ENCODE peak calls at places on chromosomes 12 and 14, in four cellular contexts. X, L, D and F are unnamed samples.

GRCh38 chr12:106585862-106586534 is 3.2 kb downstream of the RFX4 start:
- DNase-seq in L (peak), X (no peak), D (no peak), F (no peak)

GRCh38 chr12:116384629-116385485 is 107.4 kb upstream of the MED13L start:
- DNase-seq in X (no peak), D (peak), L (no peak), F (peak)

GRCh38 chr14:61561657-61562276 is 133.5 kb upstream of the HIF1A start:
- DNase-seq in L (peak), D (peak), X (no peak), F (no peak)

GRCh38 chr12:113088971-113089756 is 32.6 kb downstream of the DTX1 start:
- DNase-seq in X (no peak), D (no peak), L (no peak), F (no peak)

GRCh38 chr12:80196419-80196818 is 97.1 kb downstream of the OTOGL start:
- DNase-seq in D (peak), L (no peak), X (no peak), F (no peak)

GRCh38 chr12:30257614-30258013 is 438.1 kb downstream of the IPO8 start:
- DNase-seq in X (no peak), L (no peak), D (no peak), F (no peak)

GRCh38 chr14:65993103-65993502 is 493.1 kb upstream of the CCDC196 start:
- DNase-seq in D (no peak), X (no peak), L (no peak), F (no peak)

GRCh38 chr14:86683525-86683924 is 1153.6 kb downstream of the FLRT2 start:
- DNase-seq in X (no peak), L (no peak), D (no peak), F (no peak)

GRCh38 chr12:123078114-123078465 is 72.8 kb downstream of the PITPNM2 start:
- DNase-seq in L (no peak), X (no peak), D (no peak), F (no peak)

GRCh38 chr14:40113671-40114070 is 681.4 kb upstream of the FBXO33 start:
- DNase-seq in L (no peak), D (no peak), X (no peak), F (no peak)

GRCh38 chr12:88247241-88247643 is 105.1 kb downstream of the TMTC3 start:
- DNase-seq in L (no peak), D (no peak), X (no peak), F (no peak)

GRCh38 chr14:81164167-81164774 is 56.5 kb downstream of the GTF2A1 start:
- DNase-seq in X (peak), L (peak), D (peak), F (peak)

GRCh38 chr12:13194462-13195110 is 1.9 kb upstream of the EMP1 start:
- DNase-seq in X (no peak), L (no peak), D (peak), F (no peak)

GRCh38 chr14:59632381-59632780 is 55.8 kb upstream of the CCDC175 start:
- DNase-seq in L (peak), D (no peak), X (no peak), F (peak)

GRCh38 chr14:45810152-45810872 is 557.3 kb upstream of the MIS18BP1 start:
- DNase-seq in D (no peak), X (no peak), L (no peak), F (peak)

GRCh38 chr12:25843976-25844375 is 114.5 kb upstream of the RASSF8 start:
- DNase-seq in L (no peak), D (no peak), X (no peak), F (no peak)

GRCh38 chr14:70827366-70828151 is 18.2 kb upstream of the MAP3K9 start:
- DNase-seq in D (no peak), X (no peak), L (no peak), F (no peak)

GRCh38 chr12:94240171-94240570 is 91.8 kb downstream of the PLXNC1 start:
- DNase-seq in L (no peak), X (no peak), D (no peak), F (peak)

GRCh38 chr14:103346286-103346685 is 12.2 kb downstream of the EIF5 start:
- DNase-seq in D (no peak), L (no peak), X (no peak), F (no peak)

GRCh38 chr12:94405378-94406116 is 54.1 kb downstream of the CEP83 start:
- DNase-seq in D (no peak), X (no peak), L (no peak), F (no peak)

GRCh38 chr12:55726911-55727310 is 1.9 kb downstream of the CD63 start:
- DNase-seq in X (no peak), L (no peak), D (no peak), F (no peak)

GRCh38 chr12:132046561-132046960 is 96.8 kb downstream of the EP400 start:
- DNase-seq in L (no peak), D (no peak), X (no peak), F (no peak)

GRCh38 chr14:68473794-68474193 is 319.1 kb downstream of the ZFP36L1 start:
- DNase-seq in L (no peak), X (no peak), D (peak), F (no peak)

GRCh38 chr12:53097207-53097563 is 282 bp upstream of the IGFBP6 start:
- DNase-seq in L (no peak), D (no peak), X (no peak), F (no peak)